ENCODE peak calls at places on chromosomes 3 and 15, in seven cellular contexts. H, I, C, O, W, T and E are unnamed samples.

GRCh38 chr3:198071602-198072285 is 111.7 kb downstream of the LMLN start:
- DNase-seq in H (no peak), I (no peak), C (peak; percentile 93), O (peak; percentile 99), W (no peak), T (peak; percentile 99), E (peak; percentile 94)

GRCh38 chr15:59622289-59622688 is 10.7 kb downstream of the GCNT3 start:
- DNase-seq in H (no peak), I (no peak), C (peak; percentile 9), O (peak; percentile 69), W (no peak), T (peak; percentile 78), E (peak; percentile 42)

GRCh38 chr3:113556556-113557335 is 24.4 kb downstream of the SIDT1 start:
- DNase-seq in H (no peak), I (no peak), C (no peak), O (no peak), W (no peak), T (no peak), E (no peak)

GRCh38 chr3:43773273-43774104 is 82.8 kb downstream of the ABHD5 start:
- DNase-seq in H (no peak), I (peak; percentile 61), C (no peak), O (no peak), W (peak; percentile 27), T (no peak), E (no peak)

GRCh38 chr3:113714702-113715101 is 18.3 kb upstream of the USF3 start:
- DNase-seq in H (no peak), I (no peak), C (no peak), O (no peak), W (no peak), T (peak; percentile 53), E (no peak)

GRCh38 chr3:13213911-13214846 is 140.9 kb upstream of the IQSEC1 start:
- DNase-seq in H (no peak), I (peak; percentile 26), C (no peak), O (no peak), W (no peak), T (no peak), E (no peak)

GRCh38 chr15:100879046-100879445 is 585 bp upstream of the ALDH1A3 start:
- DNase-seq in H (no peak), I (no peak), C (peak; percentile 25), O (no peak), W (no peak), T (no peak), E (peak; percentile 44)

GRCh38 chr3:19171794-19172193 is 23.5 kb downstream of the KCNH8 start:
- DNase-seq in H (no peak), I (no peak), C (no peak), O (no peak), W (no peak), T (no peak), E (no peak)

GRCh38 chr3:122005033-122005565 is 16.9 kb downstream of the ILDR1 start:
- DNase-seq in H (no peak), I (no peak), C (no peak), O (no peak), W (no peak), T (no peak), E (no peak)

GRCh38 chr3:4805662-4806061 is 173.6 kb upstream of the BHLHE40 start:
- DNase-seq in H (no peak), I (no peak), C (no peak), O (no peak), W (no peak), T (no peak), E (no peak)

GRCh38 chr3:28050895-28051294 is 190.5 kb upstream of the CMC1 start:
- DNase-seq in H (no peak), I (no peak), C (no peak), O (peak; percentile 12), W (no peak), T (peak; percentile 86), E (no peak)

GRCh38 chr3:114746502-114746901 is 400.6 kb downstream of the ZBTB20 start:
- DNase-seq in H (no peak), I (no peak), C (peak; percentile 50), O (no peak), W (no peak), T (peak; percentile 14), E (peak; percentile 42)

GRCh38 chr3:52679139-52679538 is 6.6 kb downstream of the PBRM1 start:
- DNase-seq in H (no peak), I (no peak), C (no peak), O (no peak), W (no peak), T (no peak), E (no peak)

GRCh38 chr15:44541282-44541958 is 4.5 kb downstream of the EIF3J start:
- DNase-seq in H (no peak), I (no peak), C (peak; percentile 90), O (peak; percentile 71), W (no peak), T (peak; percentile 91), E (peak; percentile 81)

GRCh38 chr3:174204765-174205164 is 654.4 kb upstream of the NAALADL2 start:
- DNase-seq in H (no peak), I (no peak), C (no peak), O (no peak), W (no peak), T (no peak), E (no peak)

GRCh38 chr3:133531981-133532380 is 41.5 kb upstream of the CDV3 start:
- DNase-seq in H (no peak), I (no peak), C (no peak), O (peak; percentile 88), W (no peak), T (peak; percentile 74), E (peak; percentile 62)

GRCh38 chr3:64056616-64057165 is 33.4 kb upstream of the PSMD6 start:
- DNase-seq in H (no peak), I (no peak), C (no peak), O (peak; percentile 11), W (no peak), T (peak; percentile 88), E (no peak)

GRCh38 chr3:111812680-111813079 is 46.4 kb upstream of the PHLDB2 start:
- DNase-seq in H (no peak), I (no peak), C (peak; percentile 56), O (no peak), W (no peak), T (no peak), E (peak; percentile 55)

GRCh38 chr3:19213608-19214220 is 65.4 kb downstream of the KCNH8 start:
- DNase-seq in H (no peak), I (no peak), C (peak; percentile 19), O (no peak), W (no peak), T (no peak), E (no peak)

GRCh38 chr3:185365281-185366211 is 2.6 kb downstream of the MAP3K13 start:
- DNase-seq in H (no peak), I (no peak), C (no peak), O (no peak), W (no peak), T (no peak), E (no peak)

GRCh38 chr3:156665296-156665695 is 9.1 kb upstream of the TIPARP start:
- DNase-seq in H (no peak), I (no peak), C (no peak), O (peak; percentile 60), W (no peak), T (peak; percentile 83), E (peak; percentile 72)

GRCh38 chr3:126126292-126126691 is 42.4 kb upstream of the SLC41A3 start:
- DNase-seq in H (no peak), I (peak; percentile 40), C (no peak), O (no peak), W (no peak), T (no peak), E (no peak)

GRCh38 chr15:27268923-27269322 is 297.9 kb downstream of the GABRG3 start:
- DNase-seq in H (no peak), I (no peak), C (peak; percentile 24), O (no peak), W (no peak), T (no peak), E (peak; percentile 10)

GRCh38 chr3:133404925-133405324 is 5.1 kb downstream of the BFSP2 start:
- DNase-seq in H (no peak), I (no peak), C (no peak), O (no peak), W (no peak), T (no peak), E (no peak)

GRCh38 chr15:78195735-78196201 is 38.6 kb downstream of the ACSBG1 start:
- DNase-seq in H (no peak), I (peak; percentile 56), C (peak; percentile 16), O (no peak), W (no peak), T (peak; percentile 22), E (peak; percentile 62)

GRCh38 chr15:101357333-101357732 is 62.3 kb upstream of the SNRPA1 start:
- DNase-seq in H (no peak), I (no peak), C (no peak), O (no peak), W (no peak), T (no peak), E (no peak)

GRCh38 chr3:150363420-150363819 is 44.7 kb upstream of the TSC22D2 start:
- DNase-seq in H (no peak), I (no peak), C (no peak), O (no peak), W (no peak), T (no peak), E (no peak)

GRCh38 chr15:53013329-53013728 is 223.2 kb upstream of the ONECUT1 start:
- DNase-seq in H (no peak), I (no peak), C (no peak), O (no peak), W (no peak), T (no peak), E (no peak)

GRCh38 chr3:9122732-9123364 is 126.6 kb downstream of the SRGAP3 start:
- DNase-seq in H (no peak), I (no peak), C (no peak), O (no peak), W (no peak), T (peak; percentile 1), E (peak; percentile 20)

GRCh38 chr3:181966387-181966786 is 254.7 kb downstream of the SOX2 start:
- DNase-seq in H (no peak), I (no peak), C (no peak), O (no peak), W (no peak), T (no peak), E (no peak)

GRCh38 chr3:4985330-4986174 is 6.3 kb downstream of the BHLHE40 start:
- DNase-seq in H (no peak), I (no peak), C (peak; percentile 71), O (peak; percentile 80), W (no peak), T (peak; percentile 81), E (peak; percentile 90)

GRCh38 chr3:12884104-12884742 is 42.9 kb upstream of the RPL32 start:
- DNase-seq in H (peak; percentile 55), I (peak; percentile 82), C (no peak), O (no peak), W (peak; percentile 35), T (no peak), E (no peak)